ENCODE peak calls at places on chromosomes 3 and 15, in eight cellular contexts. V is H9; H is lung; W is cardiac muscle cell; K is Peyer's patch; T is ovary; F is CD4-positive, alpha-beta T cell; N is psoas muscle. J is an unnamed sample.
A peak's percentile ranks its signal among the peaks of the same experiment; 100 is the strongest.

GRCh38 chr3:124780356-124780755 is 50.1 kb downstream of the UMPS start:
- DNase-seq in N (peak; percentile 88), W (peak; percentile 32), H (no peak), F (no peak), K (no peak), V (no peak), T (peak; percentile 61), J (no peak)

GRCh38 chr15:33311312-33311971 is 675 bp downstream of the RYR3 start:
- DNase-seq in T (no peak), N (no peak), F (no peak), V (peak; percentile 49), W (peak; percentile 11), K (no peak), H (no peak), J (no peak)

GRCh38 chr3:158091526-158091925 is 14.7 kb downstream of the SHOX2 start:
- DNase-seq in V (no peak), K (no peak), T (no peak), H (no peak), N (no peak), F (no peak), W (no peak), J (no peak)

GRCh38 chr15:90046846-90047481 is 45.8 kb downstream of the ZNF710 start:
- DNase-seq in T (no peak), H (peak; percentile 72), V (no peak), N (peak; percentile 66), F (no peak), W (peak; percentile 44), K (peak; percentile 67), J (no peak)

GRCh38 chr3:157632081-157632480 is 128.9 kb upstream of the VEPH1 start:
- DNase-seq in T (no peak), K (no peak), W (no peak), H (no peak), N (no peak), F (no peak), V (no peak), J (no peak)

GRCh38 chr3:154151969-154152368 is 30.8 kb downstream of the ARHGEF26 start:
- DNase-seq in F (no peak), V (no peak), K (no peak), T (no peak), H (no peak), N (no peak), W (no peak), J (no peak)

GRCh38 chr3:105868450-105868744 is 415 bp downstream of the CBLB start:
- DNase-seq in F (peak; percentile 24), W (peak; percentile 78), H (peak; percentile 62), V (peak; percentile 54), K (peak; percentile 49), N (peak; percentile 78), T (peak; percentile 70), J (peak; percentile 32)

GRCh38 chr15:46344115-46344749 is 709.4 kb downstream of the SQOR start:
- DNase-seq in K (no peak), F (no peak), W (no peak), T (no peak), N (no peak), H (no peak), V (no peak), J (no peak)

GRCh38 chr3:39910828-39911464 is 101.5 kb downstream of the MYRIP start:
- DNase-seq in T (no peak), F (no peak), V (no peak), H (no peak), W (no peak), N (no peak), K (no peak), J (no peak)

GRCh38 chr3:48478631-48479555 is 25.1 kb downstream of the SHISA5 start:
- DNase-seq in H (no peak), F (peak; percentile 57), T (no peak), V (no peak), W (no peak), N (no peak), K (peak; percentile 82), J (no peak)

GRCh38 chr3:62954579-62954978 is 79.4 kb upstream of the CADPS start:
- DNase-seq in H (no peak), F (no peak), K (no peak), T (no peak), V (no peak), W (no peak), N (no peak), J (no peak)

GRCh38 chr3:125602752-125603649 is 7.7 kb upstream of the OSBPL11 start:
- DNase-seq in W (peak; percentile 17), K (no peak), F (no peak), T (no peak), H (no peak), V (no peak), N (no peak), J (no peak)

GRCh38 chr3:21533047-21533446 is 218.0 kb downstream of the ZNF385D start:
- DNase-seq in N (no peak), T (no peak), H (no peak), F (no peak), W (no peak), V (no peak), K (no peak), J (no peak)

DNA sequence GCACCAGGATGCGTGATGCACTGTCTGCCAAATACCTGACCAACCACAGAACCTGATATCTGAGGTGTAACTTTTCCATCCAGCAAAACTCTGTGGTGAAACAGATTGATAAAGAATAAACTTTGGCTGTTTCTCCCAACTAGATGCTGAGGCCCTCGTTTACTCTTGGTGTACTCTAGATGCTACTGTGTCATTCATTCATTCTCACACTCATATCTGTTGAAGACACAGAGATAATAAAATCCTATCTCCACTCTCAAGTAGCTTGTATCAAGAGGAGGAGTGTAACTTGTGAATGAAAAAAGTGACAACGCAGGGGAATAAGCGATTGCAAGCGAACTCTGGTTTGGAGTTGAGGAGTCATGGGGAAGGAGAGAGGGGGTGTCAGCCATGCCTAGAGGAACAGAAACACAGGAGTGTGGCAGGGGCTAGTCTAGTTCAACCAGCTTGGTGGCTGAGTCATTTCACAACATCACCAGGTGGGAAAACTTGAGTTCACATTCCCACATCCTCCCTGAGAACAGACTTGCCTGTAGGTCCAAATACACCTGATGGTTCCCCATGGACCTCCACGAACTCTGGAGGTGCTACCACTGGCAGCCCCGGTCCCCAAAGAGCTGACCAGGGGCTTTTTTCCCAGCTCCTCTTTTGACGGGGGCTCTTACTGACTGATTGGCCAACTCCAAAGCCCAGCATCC is 73.3 kb upstream of the SNRK start:
- DNase-seq in W (no peak), F (no peak), K (no peak), T (no peak), H (no peak), V (no peak), N (no peak), J (no peak)
- H3K27ac ChIP-seq in W (no peak overlapping the region), F (no peak overlapping the region), K (no peak overlapping the region), T (no peak overlapping the region), H (no peak overlapping the region), V (no peak overlapping the region), N (no peak overlapping the region), J (no peak overlapping the region)

GRCh38 chr3:24432989-24433388 is 61.7 kb downstream of the THRB start:
- DNase-seq in F (no peak), K (no peak), W (no peak), N (no peak), V (no peak), H (no peak), T (no peak), J (no peak)
- H3K27ac ChIP-seq in F (no peak overlapping the region), K (no peak overlapping the region), W (no peak overlapping the region), N (no peak overlapping the region), V (no peak overlapping the region), H (no peak overlapping the region), T (no peak overlapping the region), J (no peak overlapping the region)

GRCh38 chr15:39735120-39735717 is 47.4 kb downstream of the FSIP1 start:
- DNase-seq in K (no peak), V (no peak), T (no peak), F (no peak), H (no peak), W (no peak), N (no peak), J (no peak)
- H3K27ac ChIP-seq in K (no peak overlapping the region), V (no peak overlapping the region), T (no peak overlapping the region), F (no peak overlapping the region), H (no peak overlapping the region), W (no peak overlapping the region), N (no peak overlapping the region), J (no peak overlapping the region)

DNA sequence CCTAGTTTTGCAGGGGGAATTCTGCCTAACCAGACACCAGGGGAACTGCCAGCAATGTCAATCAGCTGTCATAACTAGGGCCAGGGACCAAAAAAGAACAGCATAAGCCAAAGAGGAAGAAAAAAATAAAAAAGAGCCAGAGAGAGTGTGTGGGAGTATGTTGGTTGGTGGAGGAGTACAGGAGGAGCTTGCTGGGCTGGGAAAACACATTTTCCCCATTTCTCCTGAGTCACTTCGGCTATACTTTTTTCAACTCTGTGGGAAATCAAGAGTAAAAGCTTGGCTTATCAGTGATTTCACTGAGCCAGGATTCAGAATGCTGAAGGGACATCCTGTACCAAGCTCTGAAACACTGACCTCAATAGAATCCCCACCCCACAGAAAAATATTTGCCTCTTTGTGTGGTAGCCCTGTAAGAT is 144.7 kb upstream of the DPH6 start:
- DNase-seq in W (no peak), H (no peak), K (no peak), N (no peak), V (no peak), F (no peak), T (no peak), J (no peak)
- H3K27ac ChIP-seq in W (peak overlapping the region; percentile 28), H (peak overlapping the region; percentile 47), K (no peak overlapping the region), N (peak overlapping the region; percentile 77), V (no peak overlapping the region), F (no peak overlapping the region), T (no peak overlapping the region), J (peak overlapping the region; percentile 34)

GRCh38 chr15:93001156-93001555 is 87.9 kb downstream of the RGMA start:
- DNase-seq in F (no peak), H (no peak), W (no peak), K (no peak), T (no peak), N (no peak), V (no peak), J (no peak)

GRCh38 chr15:93007994-93008393 is 81.0 kb downstream of the RGMA start:
- DNase-seq in F (no peak), N (no peak), V (no peak), T (no peak), W (no peak), K (no peak), H (no peak), J (no peak)

GRCh38 chr15:93001881-93002280 is 87.1 kb downstream of the RGMA start:
- DNase-seq in N (no peak), H (no peak), V (no peak), F (no peak), K (no peak), T (no peak), W (no peak), J (no peak)

DNA sequence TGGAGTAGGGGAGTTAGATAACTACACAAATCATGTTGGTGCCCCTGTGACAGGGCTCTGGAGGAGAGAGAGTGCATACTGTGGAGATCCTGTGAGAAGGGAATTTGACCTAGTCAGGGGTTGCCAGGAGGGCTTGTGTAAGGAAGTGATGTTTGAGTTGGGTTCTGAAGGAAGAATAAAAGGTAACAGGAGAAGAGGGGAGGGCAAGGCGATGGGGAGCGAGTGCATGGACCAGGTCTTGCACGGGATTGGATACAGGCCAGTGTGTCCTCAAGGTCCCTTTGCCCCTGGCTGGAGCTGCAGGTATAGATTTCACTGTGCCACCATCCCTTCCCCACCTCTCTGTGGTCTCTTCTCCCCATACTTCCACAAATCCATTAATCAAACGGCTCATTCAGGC is 83.9 kb downstream of the RGMA start:
- DNase-seq in T (no peak), H (no peak), F (no peak), V (no peak), N (no peak), W (no peak), K (no peak), J (no peak)
- H3K27ac ChIP-seq in T (no peak overlapping the region), H (no peak overlapping the region), F (no peak overlapping the region), V (no peak overlapping the region), N (peak overlapping the region; percentile 61), W (peak overlapping the region; percentile 41), K (no peak overlapping the region), J (no peak overlapping the region)

J was measured in dorsolateral prefrontal cortex.